ENCODE peak calls at places on chromosomes 2 and 18, in four cellular contexts. N is NT2/D1; H is brain microvascular endothelial cell; P is naive thymus-derived CD4-positive, alpha-beta T cell. Q is an unnamed sample.

GRCh38 chr18:57801379-57802165 is 1.5 kb downstream of the ATP8B1 start:
- DNase-seq in N (no peak), P (no peak), H (no peak), Q (peak; percentile 66)

GRCh38 chr2:175937216-175937615 is 64.9 kb downstream of the LNPK start:
- DNase-seq in N (no peak), P (no peak), H (no peak), Q (no peak)

GRCh38 chr2:210577263-210578071 is 21.1 kb downstream of the CPS1 start:
- DNase-seq in N (peak; percentile 44), P (no peak), H (peak; percentile 13), Q (peak; percentile 9)

GRCh38 chr2:70084973-70085710 is 2.1 kb upstream of the PCBP1 start:
- DNase-seq in H (no peak), P (peak; percentile 78), N (peak; percentile 74), Q (peak; percentile 87)

GRCh38 chr18:6326566-6326965 is 88.1 kb downstream of the L3MBTL4 start:
- DNase-seq in N (no peak), P (no peak), H (no peak), Q (no peak)

GRCh38 chr2:19363474-19363778 is 5.0 kb upstream of the OSR1 start:
- DNase-seq in P (no peak), N (no peak), H (no peak), Q (no peak)

GRCh38 chr2:169173876-169174275 is 104.5 kb downstream of the DHRS9 start:
- DNase-seq in P (no peak), N (no peak), H (no peak), Q (no peak)

GRCh38 chr2:70684846-70685622 is 83.0 kb downstream of the ADD2 start:
- DNase-seq in P (no peak), N (no peak), H (no peak), Q (no peak)

GRCh38 chr18:59352250-59352855 is 6.7 kb downstream of the LMAN1 start:
- DNase-seq in H (no peak), P (no peak), N (no peak), Q (no peak)
- H3K4me3 ChIP-seq in H (no peak overlapping the region), P (no peak overlapping the region), N (no peak overlapping the region), Q (no peak overlapping the region)

GRCh38 chr2:31136732-31137131 is 1.5 kb downstream of the GALNT14 start:
- DNase-seq in N (no peak), P (no peak), H (no peak), Q (no peak)

GRCh38 chr2:31138037-31138962 is at the start of gene GALNT14:
- DNase-seq in N (peak; percentile 51), P (no peak), H (peak; percentile 16), Q (peak; percentile 95)

GRCh38 chr2:31140151-31140550 is 1.9 kb upstream of the GALNT14 start:
- DNase-seq in P (no peak), N (no peak), H (no peak), Q (no peak)

GRCh38 chr2:31136000-31136399 is 2.2 kb downstream of the GALNT14 start:
- DNase-seq in H (no peak), P (no peak), N (no peak), Q (no peak)

GRCh38 chr2:31137211-31138036 is 816 bp downstream of the GALNT14 start:
- DNase-seq in N (peak; percentile 38), H (no peak), P (no peak), Q (peak; percentile 87)
- H3K27me3 ChIP-seq in N (peaks cover 39% of the 10 kb centered on the region), H (peaks cover 14% of the 10 kb centered on the region), P (peaks cover 9% of the 10 kb centered on the region), Q (peaks cover 49% of the 10 kb centered on the region)

DNA sequence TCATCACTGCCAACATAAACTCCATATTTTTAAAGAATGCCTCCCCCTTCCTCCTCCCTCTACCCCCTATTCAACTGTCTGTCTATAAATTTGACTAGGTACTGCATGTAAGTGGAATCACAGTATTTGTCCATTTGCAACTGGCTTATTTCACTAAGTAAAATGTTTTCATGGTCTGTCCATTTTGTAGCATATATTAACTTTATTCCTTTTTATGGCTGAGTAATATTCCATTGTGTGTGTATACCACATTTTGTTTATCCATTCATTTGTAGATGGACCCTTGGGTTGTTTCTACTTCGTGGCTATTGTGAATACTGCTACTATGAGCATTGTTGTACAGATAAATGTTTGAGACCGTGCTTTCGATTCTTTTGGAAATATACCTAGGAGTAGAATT is 10.7 kb downstream of the SEH1L start:
- DNase-seq in P (no peak), N (no peak), H (no peak), Q (no peak)
- H3K36me3 ChIP-seq in P (peaks cover 23% of the 10 kb centered on the region), N (peaks cover 51% of the 10 kb centered on the region), H (peaks cover 23% of the 10 kb centered on the region), Q (peaks cover 5% of the 10 kb centered on the region)

GRCh38 chr2:68767996-68768395 is 33.4 kb downstream of the ARHGAP25 start:
- DNase-seq in H (no peak), N (no peak), P (no peak), Q (no peak)
- H3K4me3 ChIP-seq in H (no peak overlapping the region), N (no peak overlapping the region), P (peak overlapping the region; percentile 36), Q (no peak overlapping the region)

DNA sequence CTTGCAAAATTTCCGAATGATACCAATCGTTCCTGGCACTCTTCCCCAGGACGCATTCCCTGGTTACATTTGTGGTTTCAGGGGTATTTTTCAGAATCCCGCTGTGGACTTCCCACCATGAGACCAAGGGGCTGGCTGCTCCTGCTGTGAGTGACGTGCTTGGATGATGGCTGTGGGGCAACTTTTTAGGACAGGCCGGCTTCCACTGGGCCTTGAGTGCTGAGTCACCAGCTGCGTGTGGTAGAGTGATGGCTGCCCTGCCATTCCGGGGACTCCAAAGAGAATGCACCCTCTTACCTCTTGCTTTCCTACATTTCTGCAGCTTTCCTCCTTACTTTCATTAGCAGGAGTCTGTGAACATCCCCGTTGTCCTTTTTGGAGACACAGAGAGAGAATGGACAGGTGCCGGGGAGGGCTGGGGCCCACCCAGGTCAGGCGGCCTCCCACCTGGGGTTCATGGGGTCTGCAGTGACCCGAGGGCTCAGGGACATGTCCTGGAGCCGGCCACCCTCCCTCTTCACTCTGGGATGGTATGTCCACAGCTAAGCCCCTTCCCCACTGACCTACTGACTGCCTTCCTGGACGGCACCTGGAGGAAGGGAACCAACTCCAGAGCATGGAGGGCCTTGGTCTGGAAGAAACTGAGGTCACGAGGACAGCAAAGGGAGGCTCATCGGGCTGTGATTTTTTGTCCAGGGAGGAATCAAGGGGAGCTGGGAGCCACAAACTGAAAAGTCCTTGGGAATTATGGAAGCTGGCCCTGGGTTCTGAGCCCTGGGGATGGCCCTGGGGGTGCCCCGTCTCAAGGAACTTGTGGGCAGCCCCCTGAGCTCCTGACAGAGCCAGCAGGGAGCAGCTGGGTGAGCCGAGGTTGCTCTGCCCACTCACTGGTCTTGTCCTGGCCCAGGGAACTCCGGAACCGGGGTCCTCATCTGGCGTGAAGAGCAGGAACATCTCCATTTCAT is 61.0 kb upstream of the HDAC4 start:
- DNase-seq in N (no peak), H (no peak), P (no peak), Q (no peak)
- H3K27me3 ChIP-seq in N (no peaks in the 10 kb centered on the region), H (no peaks in the 10 kb centered on the region), P (no peaks in the 10 kb centered on the region), Q (no peaks in the 10 kb centered on the region)

GRCh38 chr2:105391058-105391627 is 7.7 kb downstream of the FHL2 start:
- DNase-seq in H (peak; percentile 77), N (no peak), P (no peak), Q (no peak)
- H3K36me3 ChIP-seq in H (peaks cover 71% of the 10 kb centered on the region), N (peaks cover 79% of the 10 kb centered on the region), P (no peaks in the 10 kb centered on the region), Q (no peaks in the 10 kb centered on the region)